ENCODE peak calls at places on chromosomes 13 and 19, in nine cellular contexts. X is activated CD4-positive, alpha-beta memory T cell treated with anti-CD3 and anti-CD28 coated beads for 36 hours; U is HuH-7; H is AG09309; O is left lung; Y is NCI-H2081; Z is stimulated activated CD8-positive, alpha-beta memory T cell treated with anti-CD3 and anti-CD28 coated beads, Interleukin-2, amount 100 ng/mL, for 1 hour; W is anterior cingulate cortex; D is stromal cell of bone marrow. Q is an unnamed sample.

GRCh38 chr19:38527466-38528136 is 90.2 kb downstream of the MAP4K1 start:
- DNase-seq in X (peak; percentile 45), U (no peak), H (no peak), O (no peak), Y (no peak), Z (no peak), W (no peak), D (no peak), Q (no peak)

GRCh38 chr13:100870898-100871297 is 196.3 kb upstream of the TMTC4 start:
- DNase-seq in X (no peak), U (no peak), H (no peak), O (no peak), Y (no peak), Z (no peak), W (no peak), D (no peak), Q (no peak)

GRCh38 chr13:114099191-114099590 is 33.2 kb downstream of the RASA3 start:
- DNase-seq in X (peak; percentile 39), U (peak; percentile 67), H (peak; percentile 71), O (peak; percentile 54), Y (no peak), Z (no peak), W (peak; percentile 33), D (peak; percentile 91), Q (peak; percentile 96)

GRCh38 chr13:99231726-99232125 is 26.5 kb downstream of the GPR18 start:
- DNase-seq in X (no peak), U (no peak), H (no peak), O (no peak), Y (no peak), Z (no peak), W (no peak), D (no peak), Q (no peak)

GRCh38 chr13:42532561-42533335 is 41.2 kb upstream of the TNFSF11 start:
- DNase-seq in X (no peak), U (no peak), H (no peak), O (no peak), Y (no peak), Z (no peak), W (no peak), D (no peak), Q (no peak)

GRCh38 chr19:45187421-45188100 is 9.0 kb downstream of the BLOC1S3 start:
- DNase-seq in X (peak; percentile 36), U (peak; percentile 72), H (no peak), O (no peak), Y (peak; percentile 60), Z (no peak), W (no peak), D (no peak), Q (no peak)

GRCh38 chr13:33351324-33351723 is 65.8 kb upstream of the STARD13 start:
- DNase-seq in X (no peak), U (no peak), H (peak; percentile 38), O (no peak), Y (no peak), Z (no peak), W (no peak), D (peak; percentile 64), Q (peak; percentile 65)

GRCh38 chr13:102586615-102587014 is 10.2 kb upstream of the TPP2 start:
- DNase-seq in X (no peak), U (no peak), H (no peak), O (no peak), Y (no peak), Z (no peak), W (no peak), D (no peak), Q (no peak)

GRCh38 chr19:29287061-29287460 is 74.1 kb upstream of the UQCRFS1 start:
- DNase-seq in X (no peak), U (no peak), H (no peak), O (no peak), Y (no peak), Z (no peak), W (no peak), D (no peak), Q (no peak)

GRCh38 chr13:114108141-114108761 is 24.2 kb downstream of the RASA3 start:
- DNase-seq in X (no peak), U (no peak), H (no peak), O (peak; percentile 31), Y (no peak), Z (no peak), W (no peak), D (no peak), Q (no peak)

GRCh38 chr19:18232540-18233223 is 6.4 kb upstream of the PDE4C start:
- DNase-seq in X (peak; percentile 27), U (peak; percentile 59), H (no peak), O (no peak), Y (peak; percentile 49), Z (no peak), W (no peak), D (no peak), Q (no peak)

Q was measured in astrocyte of the spinal cord.